ENCODE peak calls at places on chromosomes 7 and 10, in eight cellular contexts. One of them, this sample, is unnamed.

GRCh38 chr10:8403711-8404371 is 349.4 kb downstream of the GATA3 start:
- DNase-seq in IMR-90: no peak
- DNase-seq in fibroblast of the aortic adventitia: no peak
- DNase-seq in AG10803: no peak
- DNase-seq in BJ: no peak
- DNase-seq in heart right ventricle: no peak
- DNase-seq in ovary: no peak
- DNase-seq in NB4: no peak
- DNase-seq in this sample: no peak

GRCh38 chr10:127354255-127354654 is 157.9 kb upstream of the INSYN2A start:
- DNase-seq in IMR-90: no peak
- DNase-seq in fibroblast of the aortic adventitia: no peak
- DNase-seq in AG10803: no peak
- DNase-seq in BJ: no peak
- DNase-seq in heart right ventricle: no peak
- DNase-seq in ovary: no peak
- DNase-seq in NB4: peak; percentile 8
- DNase-seq in this sample: no peak

GRCh38 chr10:127889605-127890195 is 3.0 kb downstream of the CLRN3 start:
- DNase-seq in IMR-90: peak; percentile 10
- DNase-seq in fibroblast of the aortic adventitia: peak; percentile 27
- DNase-seq in AG10803: peak; percentile 48
- DNase-seq in BJ: no peak
- DNase-seq in heart right ventricle: no peak
- DNase-seq in ovary: no peak
- DNase-seq in NB4: peak; percentile 58
- DNase-seq in this sample: peak; percentile 15

GRCh38 chr10:29862926-29863614 is 196.3 kb downstream of the JCAD start:
- DNase-seq in IMR-90: peak; percentile 80
- DNase-seq in fibroblast of the aortic adventitia: peak; percentile 93
- DNase-seq in AG10803: peak; percentile 88
- DNase-seq in BJ: peak; percentile 74
- DNase-seq in heart right ventricle: no peak
- DNase-seq in ovary: no peak
- DNase-seq in NB4: no peak
- DNase-seq in this sample: peak; percentile 93

GRCh38 chr7:111756687-111757178 is 194.4 kb upstream of the IMMP2L start:
- DNase-seq in IMR-90: peak; percentile 82
- DNase-seq in fibroblast of the aortic adventitia: peak; percentile 83
- DNase-seq in AG10803: peak; percentile 72
- DNase-seq in BJ: no peak
- DNase-seq in heart right ventricle: peak; percentile 63
- DNase-seq in ovary: peak; percentile 66
- DNase-seq in NB4: peak; percentile 84
- DNase-seq in this sample: peak; percentile 61

GRCh38 chr7:142603870-142604448 is 145.3 kb upstream of the PRSS1 start:
- DNase-seq in IMR-90: peak; percentile 63
- DNase-seq in fibroblast of the aortic adventitia: peak; percentile 74
- DNase-seq in AG10803: peak; percentile 40
- DNase-seq in BJ: no peak
- DNase-seq in heart right ventricle: no peak
- DNase-seq in ovary: no peak
- DNase-seq in NB4: peak; percentile 75
- DNase-seq in this sample: peak; percentile 60

GRCh38 chr10:72265508-72265907 is 8.2 kb upstream of the DDIT4 start:
- DNase-seq in IMR-90: no peak
- DNase-seq in fibroblast of the aortic adventitia: no peak
- DNase-seq in AG10803: no peak
- DNase-seq in BJ: no peak
- DNase-seq in heart right ventricle: no peak
- DNase-seq in ovary: no peak
- DNase-seq in NB4: no peak
- DNase-seq in this sample: no peak

GRCh38 chr7:8389898-8390642 is 43.3 kb upstream of the NXPH1 start:
- DNase-seq in IMR-90: no peak
- DNase-seq in fibroblast of the aortic adventitia: no peak
- DNase-seq in AG10803: no peak
- DNase-seq in BJ: no peak
- DNase-seq in heart right ventricle: peak; percentile 39
- DNase-seq in ovary: no peak
- DNase-seq in NB4: peak; percentile 18
- DNase-seq in this sample: no peak

GRCh38 chr7:117325836-117326235 is 3.0 kb upstream of the WNT2 start:
- DNase-seq in IMR-90: peak; percentile 28
- DNase-seq in fibroblast of the aortic adventitia: peak; percentile 77
- DNase-seq in AG10803: no peak
- DNase-seq in BJ: no peak
- DNase-seq in heart right ventricle: no peak
- DNase-seq in ovary: no peak
- DNase-seq in NB4: no peak
- DNase-seq in this sample: peak; percentile 24

GRCh38 chr10:116444527-116445142 is 17.0 kb downstream of the PNLIPRP3 start:
- DNase-seq in IMR-90: peak; percentile 31
- DNase-seq in fibroblast of the aortic adventitia: peak; percentile 41
- DNase-seq in AG10803: peak; percentile 48
- DNase-seq in BJ: no peak
- DNase-seq in heart right ventricle: no peak
- DNase-seq in ovary: no peak
- DNase-seq in NB4: peak; percentile 53
- DNase-seq in this sample: peak; percentile 43

GRCh38 chr10:28503114-28503513 is 29.8 kb upstream of the WAC start:
- DNase-seq in IMR-90: no peak
- DNase-seq in fibroblast of the aortic adventitia: peak; percentile 6
- DNase-seq in AG10803: peak; percentile 16
- DNase-seq in BJ: no peak
- DNase-seq in heart right ventricle: peak; percentile 15
- DNase-seq in ovary: no peak
- DNase-seq in NB4: no peak
- DNase-seq in this sample: peak; percentile 19

GRCh38 chr7:47743898-47744612 is 162.1 kb upstream of the TNS3 start:
- DNase-seq in IMR-90: no peak
- DNase-seq in fibroblast of the aortic adventitia: no peak
- DNase-seq in AG10803: no peak
- DNase-seq in BJ: no peak
- DNase-seq in heart right ventricle: no peak
- DNase-seq in ovary: no peak
- DNase-seq in NB4: no peak
- DNase-seq in this sample: no peak

GRCh38 chr7:155456772-155457543 is 971 bp upstream of the EN2 start:
- DNase-seq in IMR-90: peak; percentile 31
- DNase-seq in fibroblast of the aortic adventitia: peak; percentile 45
- DNase-seq in AG10803: peak; percentile 33
- DNase-seq in BJ: no peak
- DNase-seq in heart right ventricle: peak; percentile 67
- DNase-seq in ovary: peak; percentile 82
- DNase-seq in NB4: peak; percentile 17
- DNase-seq in this sample: peak; percentile 75

GRCh38 chr10:89466599-89467035 is 52.2 kb downstream of the IFIT5 start:
- DNase-seq in IMR-90: peak; percentile 60
- DNase-seq in fibroblast of the aortic adventitia: peak; percentile 56
- DNase-seq in AG10803: peak; percentile 46
- DNase-seq in BJ: no peak
- DNase-seq in heart right ventricle: peak; percentile 14
- DNase-seq in ovary: no peak
- DNase-seq in NB4: peak; percentile 61
- DNase-seq in this sample: peak; percentile 40

DNA sequence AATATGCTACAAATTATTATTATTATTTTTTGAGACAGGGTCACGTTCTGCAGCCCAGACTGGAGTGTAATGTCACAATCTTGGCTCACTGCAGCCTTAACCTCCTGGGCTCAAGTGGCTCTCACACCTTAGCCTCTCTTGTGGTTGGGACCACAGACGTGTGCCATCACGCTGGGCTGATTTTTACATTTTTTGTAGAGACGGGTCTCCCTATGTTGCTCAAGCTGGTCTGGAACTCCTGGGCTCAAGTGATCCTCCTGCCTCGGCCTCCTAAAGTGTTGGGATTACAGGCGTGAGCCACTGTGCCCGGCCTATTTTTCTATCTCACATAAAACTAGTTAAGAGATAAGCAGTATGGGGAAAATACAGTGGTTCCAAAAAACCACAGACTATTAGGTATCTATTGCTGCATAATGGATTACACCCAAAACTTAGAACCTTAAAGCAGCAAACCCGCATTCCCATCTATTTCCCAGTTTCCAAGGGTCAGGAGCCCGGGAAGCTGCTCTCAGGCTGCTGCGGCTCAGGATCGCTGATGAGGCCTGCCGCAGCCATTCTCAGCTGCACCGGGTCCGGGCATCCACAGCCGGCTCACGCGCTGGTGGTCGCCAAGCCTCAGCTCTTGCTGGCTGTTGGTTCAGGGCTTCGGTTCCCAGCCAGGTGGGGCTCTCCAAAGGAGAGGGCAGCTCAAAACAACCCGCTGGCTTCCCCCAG is 128.3 kb downstream of the UBE2H start:
- DNase-seq in IMR-90: no peak
- DNase-seq in fibroblast of the aortic adventitia: no peak
- DNase-seq in AG10803: no peak
- DNase-seq in BJ: no peak
- DNase-seq in heart right ventricle: no peak
- DNase-seq in ovary: no peak
- DNase-seq in NB4: no peak
- DNase-seq in this sample: no peak
- TF ChIP-seq CTCF in IMR-90: no peak
- TF ChIP-seq CTCF in fibroblast of the aortic adventitia: no peak
- TF ChIP-seq CTCF in AG10803: no peak
- TF ChIP-seq CTCF in BJ: no peak
- TF ChIP-seq CTCF in heart right ventricle: peak; percentile 45
- TF ChIP-seq CTCF in ovary: no peak
- TF ChIP-seq CTCF in NB4: no peak
- TF ChIP-seq CTCF in this sample: no peak

GRCh38 chr10:80164596-80164995 is 32.1 kb downstream of the PLAC9 start:
- DNase-seq in IMR-90: no peak
- DNase-seq in fibroblast of the aortic adventitia: no peak
- DNase-seq in AG10803: no peak
- DNase-seq in BJ: no peak
- DNase-seq in heart right ventricle: no peak
- DNase-seq in ovary: no peak
- DNase-seq in NB4: no peak
- DNase-seq in this sample: no peak

GRCh38 chr10:80166581-80167470 is 34.3 kb downstream of the PLAC9 start:
- DNase-seq in IMR-90: no peak
- DNase-seq in fibroblast of the aortic adventitia: no peak
- DNase-seq in AG10803: no peak
- DNase-seq in BJ: no peak
- DNase-seq in heart right ventricle: no peak
- DNase-seq in ovary: no peak
- DNase-seq in NB4: peak; percentile 39
- DNase-seq in this sample: no peak

GRCh38 chr10:80161321-80162084 is 29.0 kb downstream of the PLAC9 start:
- DNase-seq in IMR-90: no peak
- DNase-seq in fibroblast of the aortic adventitia: no peak
- DNase-seq in AG10803: no peak
- DNase-seq in BJ: no peak
- DNase-seq in heart right ventricle: no peak
- DNase-seq in ovary: no peak
- DNase-seq in NB4: peak; percentile 41
- DNase-seq in this sample: no peak

GRCh38 chr10:80165173-80165572 is 32.6 kb downstream of the PLAC9 start:
- DNase-seq in IMR-90: peak; percentile 67
- DNase-seq in fibroblast of the aortic adventitia: peak; percentile 60
- DNase-seq in AG10803: no peak
- DNase-seq in BJ: no peak
- DNase-seq in heart right ventricle: no peak
- DNase-seq in ovary: no peak
- DNase-seq in NB4: no peak
- DNase-seq in this sample: peak; percentile 45

DNA sequence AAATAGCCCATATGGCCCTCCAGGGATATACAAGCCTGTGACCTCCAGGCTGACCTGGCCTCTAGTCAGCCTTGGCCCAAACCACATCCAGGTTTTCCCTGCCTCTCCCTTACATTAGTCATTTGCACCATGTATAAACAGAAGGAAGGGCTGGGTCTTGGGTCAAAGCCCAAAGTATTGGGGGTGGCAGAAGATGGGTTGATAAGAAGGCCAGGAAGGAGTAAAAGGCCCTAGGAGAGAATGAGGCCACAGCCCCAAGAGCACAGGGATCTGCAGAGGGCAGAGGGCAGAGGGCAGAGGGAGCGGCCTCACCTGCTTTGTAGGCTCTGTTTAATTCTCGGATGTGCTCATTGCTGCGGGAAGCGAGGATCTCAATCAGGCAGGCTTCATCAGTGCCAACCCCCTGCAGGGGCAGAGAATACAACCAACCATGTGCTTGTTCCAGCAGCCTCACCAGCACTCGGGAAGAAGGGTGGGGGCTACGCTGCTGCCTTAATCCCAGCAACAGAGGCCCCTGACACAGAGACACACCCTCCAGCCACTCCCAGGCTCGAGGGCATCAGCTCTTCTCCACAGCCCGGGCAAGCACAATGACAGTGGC is 31.3 kb downstream of the PLAC9 start:
- DNase-seq in IMR-90: peak; percentile 90
- DNase-seq in fibroblast of the aortic adventitia: peak; percentile 84
- DNase-seq in AG10803: peak; percentile 62
- DNase-seq in BJ: peak; percentile 63
- DNase-seq in heart right ventricle: no peak
- DNase-seq in ovary: no peak
- DNase-seq in NB4: no peak
- DNase-seq in this sample: peak; percentile 92
- H3K4me3 ChIP-seq in IMR-90: no peak overlapping the region
- H3K4me3 ChIP-seq in fibroblast of the aortic adventitia: no peak overlapping the region
- H3K4me3 ChIP-seq in AG10803: no peak overlapping the region
- H3K4me3 ChIP-seq in BJ: no peak overlapping the region
- H3K4me3 ChIP-seq in heart right ventricle: no peak overlapping the region
- H3K4me3 ChIP-seq in ovary: no peak overlapping the region
- H3K4me3 ChIP-seq in NB4: no peak overlapping the region
- H3K4me3 ChIP-seq in this sample: no peak overlapping the region

DNA sequence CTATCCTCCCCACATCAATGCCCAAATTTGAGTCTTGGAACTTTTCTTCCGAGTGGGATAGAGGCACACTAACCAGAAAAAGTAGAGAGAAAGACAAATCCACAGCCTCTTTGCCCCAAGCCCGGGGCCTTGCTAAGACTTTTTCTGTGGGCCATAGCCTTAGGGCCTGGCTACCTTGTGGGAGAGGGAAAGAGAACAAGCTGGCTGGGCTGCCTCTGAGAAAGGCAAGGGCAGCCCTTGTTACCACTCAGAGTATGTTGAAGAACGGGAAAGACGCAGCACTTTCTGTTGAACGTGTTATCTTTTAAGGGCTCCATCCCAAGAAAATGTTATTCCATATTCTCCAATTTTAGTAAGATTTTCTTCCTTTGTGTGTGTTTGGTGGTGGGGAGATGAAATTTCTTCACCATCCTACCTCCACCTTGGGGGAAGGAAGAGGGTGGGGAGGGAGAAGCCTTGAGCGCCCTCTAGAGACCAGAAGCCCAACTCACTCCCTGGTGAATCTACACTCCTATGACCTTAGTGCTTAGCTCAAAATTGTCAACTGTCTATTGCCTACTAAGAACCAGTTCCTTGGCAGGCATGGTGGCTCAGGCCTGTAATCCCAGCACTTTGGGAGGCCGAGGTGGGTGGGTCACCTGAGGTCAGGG is 3.9 kb upstream of the NRF1 start:
- DNase-seq in IMR-90: no peak
- DNase-seq in fibroblast of the aortic adventitia: peak; percentile 50
- DNase-seq in AG10803: peak; percentile 32
- DNase-seq in BJ: no peak
- DNase-seq in heart right ventricle: no peak
- DNase-seq in ovary: no peak
- DNase-seq in NB4: peak; percentile 83
- DNase-seq in this sample: peak; percentile 61
- TF ChIP-seq CTCF in IMR-90: peak; percentile 51
- TF ChIP-seq CTCF in fibroblast of the aortic adventitia: peak; percentile 73
- TF ChIP-seq CTCF in AG10803: peak; percentile 66
- TF ChIP-seq CTCF in BJ: peak; percentile 70
- TF ChIP-seq CTCF in heart right ventricle: peak; percentile 45
- TF ChIP-seq CTCF in ovary: no peak
- TF ChIP-seq CTCF in NB4: peak; percentile 96
- TF ChIP-seq CTCF in this sample: peak; percentile 66

GRCh38 chr7:95201718-95202117 is 122.6 kb downstream of the PON1 start:
- DNase-seq in IMR-90: no peak
- DNase-seq in fibroblast of the aortic adventitia: no peak
- DNase-seq in AG10803: no peak
- DNase-seq in BJ: no peak
- DNase-seq in heart right ventricle: no peak
- DNase-seq in ovary: no peak
- DNase-seq in NB4: no peak
- DNase-seq in this sample: no peak
- H3K4me3 ChIP-seq in IMR-90: no peak overlapping the region
- H3K4me3 ChIP-seq in fibroblast of the aortic adventitia: no peak overlapping the region
- H3K4me3 ChIP-seq in AG10803: no peak overlapping the region
- H3K4me3 ChIP-seq in BJ: no peak overlapping the region
- H3K4me3 ChIP-seq in heart right ventricle: no peak overlapping the region
- H3K4me3 ChIP-seq in ovary: no peak overlapping the region
- H3K4me3 ChIP-seq in NB4: no peak overlapping the region
- H3K4me3 ChIP-seq in this sample: no peak overlapping the region

This sample was measured in foreskin fibroblast.